ENCODE peak calls at places on chromosome 1, in four cellular contexts. K is upper lobe of left lung, R is HFF-Myc, G is heart left ventricle. X is an unnamed sample.

GRCh38 chr1:84103197-84103992 is 40.7 kb upstream of the PRKACB start:
- DNase-seq in K (no peak), R (peak), G (peak), X (peak)

GRCh38 chr1:204696606-204697005 is 11.1 kb upstream of the LRRN2 start:
- DNase-seq in K (peak), R (no peak), G (no peak), X (no peak)

GRCh38 chr1:117051224-117052064 is 8.7 kb upstream of the TTF2 start:
- DNase-seq in K (no peak), R (no peak), G (no peak), X (no peak)

GRCh38 chr1:193199940-193200339 is 13.5 kb upstream of the B3GALT2 start:
- DNase-seq in K (no peak), R (no peak), G (no peak), X (no peak)

GRCh38 chr1:115114308-115114707 is 25.0 kb upstream of the TSPAN2 start:
- DNase-seq in K (peak), R (no peak), G (no peak), X (no peak)

GRCh38 chr1:233304489-233305102 is 9.1 kb upstream of the PCNX2 start:
- DNase-seq in K (no peak), R (no peak), G (no peak), X (peak)

GRCh38 chr1:115312752-115313151 is 25.3 kb downstream of the NGF start:
- DNase-seq in K (no peak), R (no peak), G (no peak), X (no peak)

GRCh38 chr1:198529414-198529813 is 11.1 kb downstream of the ATP6V1G3 start:
- DNase-seq in K (no peak), R (peak), G (no peak), X (peak)

GRCh38 chr1:74729741-74730478 is 2.9 kb downstream of the CRYZ start:
- DNase-seq in K (no peak), R (peak), G (no peak), X (peak)

GRCh38 chr1:239123243-239123642 is 263.1 kb upstream of the CHRM3 start:
- DNase-seq in K (no peak), R (no peak), G (no peak), X (no peak)

GRCh38 chr1:151710187-151710586 is 6.4 kb downstream of the CELF3 start:
- DNase-seq in K (peak), R (no peak), G (no peak), X (no peak)

GRCh38 chr1:108712605-108713150 is at the start of gene FNDC7:
- DNase-seq in K (no peak), R (no peak), G (no peak), X (no peak)

GRCh38 chr1:67717876-67718275 is 32.9 kb downstream of the GADD45A start:
- DNase-seq in K (no peak), R (no peak), G (no peak), X (no peak)

GRCh38 chr1:153790996-153791855 is 16.0 kb downstream of the SLC27A3 start:
- DNase-seq in K (no peak), R (no peak), G (no peak), X (peak)

GRCh38 chr1:184408580-184408979 is 21.8 kb downstream of the C1orf21 start:
- DNase-seq in K (no peak), R (no peak), G (no peak), X (no peak)

GRCh38 chr1:41483960-41484844 is at the start of gene EDN2:
- DNase-seq in K (peak), R (no peak), G (peak), X (no peak)

GRCh38 chr1:110595311-110595710 is 10.8 kb downstream of the KCNA2 start:
- DNase-seq in K (no peak), R (no peak), G (no peak), X (no peak)

GRCh38 chr1:109547412-109548320 is 749 bp upstream of the GNAI3 start:
- DNase-seq in K (no peak), R (no peak), G (no peak), X (peak)

GRCh38 chr1:64581786-64582185 is 111.9 kb downstream of the CACHD1 start:
- DNase-seq in K (no peak), R (no peak), G (no peak), X (no peak)

GRCh38 chr1:197391303-197392226 is 123.5 kb downstream of the CRB1 start:
- DNase-seq in K (no peak), R (no peak), G (no peak), X (no peak)

GRCh38 chr1:33391669-33392068 is 39.2 kb downstream of the PHC2 start:
- DNase-seq in K (no peak), R (no peak), G (no peak), X (no peak)

GRCh38 chr1:85692730-85693314 is 15.4 kb downstream of the ZNHIT6 start:
- DNase-seq in K (no peak), R (peak), G (no peak), X (peak)

GRCh38 chr1:187013582-187014200 is 184.9 kb downstream of the PLA2G4A start:
- DNase-seq in K (no peak), R (no peak), G (no peak), X (no peak)

GRCh38 chr1:16906873-16907272 is 11.1 kb downstream of the RNU1-2 start:
- DNase-seq in K (no peak), R (no peak), G (no peak), X (no peak)

GRCh38 chr1:226541631-226542622 is 6.6 kb upstream of the STUM start:
- DNase-seq in K (no peak), R (no peak), G (peak), X (no peak)

GRCh38 chr1:157247005-157247763 is 109.0 kb upstream of the ETV3 start:
- DNase-seq in K (no peak), R (no peak), G (no peak), X (no peak)

GRCh38 chr1:62325076-62325475 is 5.8 kb upstream of the KANK4 start:
- DNase-seq in K (no peak), R (no peak), G (no peak), X (no peak)

GRCh38 chr1:183239793-183240625 is 53.9 kb downstream of the LAMC2 start:
- DNase-seq in K (no peak), R (no peak), G (peak), X (no peak)

GRCh38 chr1:169426174-169426716 is 1.0 kb downstream of the CCDC181 start:
- DNase-seq in K (no peak), R (no peak), G (no peak), X (no peak)

GRCh38 chr1:59077739-59078503 is 219.0 kb upstream of the FGGY start:
- DNase-seq in K (no peak), R (no peak), G (no peak), X (no peak)

GRCh38 chr1:68228833-68229232 is 3.5 kb downstream of the WLS start:
- DNase-seq in K (no peak), R (no peak), G (no peak), X (peak)

GRCh38 chr1:29688477-29689365 is 452.4 kb downstream of the PTPRU start:
- DNase-seq in K (no peak), R (no peak), G (no peak), X (peak)

GRCh38 chr1:204463125-204464060 is 31.2 kb downstream of the PIK3C2B start:
- DNase-seq in K (no peak), R (no peak), G (peak), X (peak)

GRCh38 chr1:221761354-221762002 is 19.6 kb upstream of the DUSP10 start:
- DNase-seq in K (no peak), R (no peak), G (no peak), X (no peak)

GRCh38 chr1:195851804-195852203 is 756.4 kb downstream of the KCNT2 start:
- DNase-seq in K (no peak), R (no peak), G (no peak), X (no peak)

GRCh38 chr1:117964290-117965038 is 34.9 kb downstream of the WDR3 start:
- DNase-seq in K (no peak), R (no peak), G (no peak), X (no peak)

GRCh38 chr1:173507205-173507846 is 30.2 kb downstream of the PRDX6 start:
- DNase-seq in K (no peak), R (peak), G (no peak), X (peak)

GRCh38 chr1:230752407-230752806 is 5.2 kb downstream of the CAPN9 start:
- DNase-seq in K (peak), R (no peak), G (peak), X (no peak)

DNA sequence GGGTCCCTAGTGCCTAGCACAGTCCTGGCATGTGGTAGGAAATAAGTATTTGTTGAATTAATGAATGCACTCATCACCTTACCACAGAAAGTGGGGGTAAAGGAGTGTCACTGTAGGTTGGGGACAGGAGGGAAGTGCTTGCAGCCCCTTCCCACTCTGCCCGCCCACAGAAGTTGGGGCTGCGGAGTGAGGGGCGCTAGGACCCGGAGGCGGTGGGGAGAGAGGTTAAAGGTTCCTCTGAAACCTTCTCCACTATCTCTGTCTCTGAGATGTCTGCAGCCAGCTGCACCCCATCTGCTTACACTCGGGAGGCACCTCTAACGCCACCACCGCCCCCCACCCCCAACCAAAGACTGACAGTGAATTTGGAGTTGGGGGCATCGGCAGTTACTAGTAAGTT is 1.4 kb upstream of the WNT2B start:
- DNase-seq in K (peak), R (no peak), G (no peak), X (no peak)
- H3K4me3 ChIP-seq in K (no peak), R (no peak), G (no peak), X (peak)

GRCh38 chr1:11170102-11170501 is 19.1 kb upstream of the ANGPTL7 start:
- DNase-seq in K (no peak), R (no peak), G (no peak), X (no peak)

GRCh38 chr1:11178021-11179015 is 10.8 kb upstream of the ANGPTL7 start:
- DNase-seq in K (no peak), R (no peak), G (peak), X (peak)

GRCh38 chr1:11175461-11175860 is 13.7 kb upstream of the ANGPTL7 start:
- DNase-seq in K (peak), R (no peak), G (no peak), X (no peak)

GRCh38 chr1:11176081-11176706 is 13.0 kb upstream of the ANGPTL7 start:
- DNase-seq in K (no peak), R (no peak), G (peak), X (peak)

DNA sequence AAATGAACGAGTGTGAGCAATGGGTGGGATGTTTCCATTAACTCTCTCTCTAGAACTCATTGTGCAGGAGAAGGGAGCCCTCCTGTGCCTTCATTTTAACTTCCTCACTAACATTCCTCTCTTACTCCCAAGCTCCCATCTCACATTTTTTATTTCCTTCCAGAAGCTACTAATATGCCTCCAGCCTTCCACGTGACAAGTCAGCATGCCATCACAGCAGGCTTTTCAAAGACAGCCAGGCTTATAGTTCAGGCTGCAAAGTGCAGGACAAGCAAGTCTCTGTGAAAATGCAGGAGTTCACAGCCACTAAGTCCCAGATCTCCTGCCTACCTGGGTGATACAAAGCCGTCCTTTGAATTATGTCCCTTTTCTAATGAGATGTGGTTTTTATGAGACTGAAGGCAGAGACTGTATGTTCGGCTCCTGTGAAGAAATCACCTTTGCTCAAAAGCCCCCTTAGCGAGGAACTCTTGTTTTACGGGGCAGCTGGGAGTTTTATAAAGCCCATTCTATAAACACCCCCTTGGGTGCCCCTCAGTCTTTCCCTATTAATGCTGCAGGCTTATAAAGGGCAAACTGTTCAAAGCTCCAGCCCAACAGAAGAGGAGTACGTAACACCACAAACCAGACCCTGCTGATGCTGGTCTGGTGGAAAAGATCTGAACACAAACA is 14.7 kb upstream of the ANGPTL7 start:
- DNase-seq in K (no peak), R (no peak), G (no peak), X (peak)
- H3K4me3 ChIP-seq in K (no peak), R (no peak), G (no peak), X (no peak)

DNA sequence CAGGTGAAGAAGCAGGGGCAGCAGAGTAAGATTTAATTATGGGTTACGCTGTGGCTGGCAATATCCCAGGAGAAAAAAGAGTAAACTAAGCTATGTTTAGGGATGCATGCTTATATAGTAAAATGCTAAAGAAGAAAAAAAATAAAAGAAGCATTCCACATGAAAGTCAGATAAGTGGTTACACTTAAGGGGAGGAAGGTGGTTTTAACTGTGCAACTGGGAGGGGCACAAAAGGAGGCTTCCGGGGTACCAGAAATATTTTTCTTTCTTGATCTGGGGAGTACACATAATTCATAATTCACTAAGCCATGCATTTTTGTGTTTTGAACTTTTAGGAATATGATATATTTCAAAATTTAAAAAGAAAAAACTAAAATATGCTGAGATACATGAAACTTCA is 39.5 kb downstream of the USP48 start:
- DNase-seq in K (no peak), R (no peak), G (no peak), X (no peak)
- H3K4me3 ChIP-seq in K (no peak), R (no peak), G (no peak), X (no peak)

GRCh38 chr1:79716481-79716880 is 710.0 kb upstream of the ADGRL4 start:
- DNase-seq in K (no peak), R (peak), G (no peak), X (peak)
- H3K4me3 ChIP-seq in K (no peak), R (no peak), G (no peak), X (no peak)